ENCODE peak calls at places on chromosomes 7 and 10, in seven cellular contexts. E, R, N, T, C, F and B are unnamed samples.

GRCh38 chr7:93910076-93910994 is 4.0 kb downstream of the GNGT1 start:
- DNase-seq in E (no peak), R (no peak), N (no peak), T (no peak), C (no peak), F (no peak), B (no peak)

GRCh38 chr7:92621026-92621540 is 30.9 kb upstream of the FAM133B start:
- DNase-seq in E (peak), R (peak), N (no peak), T (peak), C (peak), F (peak), B (no peak)

GRCh38 chr10:81135851-81136250 is 598.1 kb downstream of the SH2D4B start:
- DNase-seq in E (no peak), R (no peak), N (no peak), T (no peak), C (peak), F (no peak), B (no peak)

GRCh38 chr10:104387130-104387888 is 33.7 kb downstream of the CFAP58 start:
- DNase-seq in E (no peak), R (no peak), N (no peak), T (peak), C (no peak), F (no peak), B (no peak)

GRCh38 chr10:74078037-74078436 is 72.6 kb downstream of the AP3M1 start:
- DNase-seq in E (peak), R (no peak), N (no peak), T (no peak), C (no peak), F (no peak), B (no peak)

GRCh38 chr7:105589221-105590077 is 8.2 kb upstream of the EFCAB10 start:
- DNase-seq in E (peak), R (peak), N (no peak), T (peak), C (peak), F (peak), B (no peak)

GRCh38 chr10:117797286-117797685 is 249.5 kb downstream of the RAB11FIP2 start:
- DNase-seq in E (no peak), R (no peak), N (no peak), T (no peak), C (no peak), F (no peak), B (no peak)

GRCh38 chr7:130157700-130158099 is 47.5 kb downstream of the TMEM209 start:
- DNase-seq in E (no peak), R (no peak), N (no peak), T (no peak), C (no peak), F (no peak), B (no peak)

GRCh38 chr10:79070611-79071534 is 2.1 kb downstream of the ZMIZ1 start:
- DNase-seq in E (peak), R (peak), N (peak), T (peak), C (no peak), F (peak), B (peak)

GRCh38 chr7:119756687-119757086 is 516.3 kb upstream of the KCND2 start:
- DNase-seq in E (no peak), R (no peak), N (no peak), T (no peak), C (no peak), F (no peak), B (no peak)

GRCh38 chr7:118183254-118183585 is 744 bp upstream of the LSM8 start:
- DNase-seq in E (no peak), R (no peak), N (no peak), T (peak), C (no peak), F (no peak), B (no peak)

GRCh38 chr7:87628780-87629569 is 777 bp downstream of the RUNDC3B start:
- DNase-seq in E (no peak), R (peak), N (no peak), T (peak), C (peak), F (no peak), B (no peak)

GRCh38 chr7:99238558-99239341 is 30.8 kb upstream of the KPNA7 start:
- DNase-seq in E (no peak), R (no peak), N (no peak), T (no peak), C (no peak), F (no peak), B (no peak)

GRCh38 chr7:141079223-141079622 is 5.4 kb downstream of the TMEM178B start:
- DNase-seq in E (no peak), R (no peak), N (no peak), T (no peak), C (no peak), F (no peak), B (no peak)

GRCh38 chr10:21518629-21519321 is 6.7 kb downstream of the SKIDA1 start:
- DNase-seq in E (no peak), R (no peak), N (no peak), T (peak), C (no peak), F (no peak), B (no peak)

GRCh38 chr10:3115685-3116084 is 48.3 kb downstream of the PFKP start:
- DNase-seq in E (no peak), R (no peak), N (no peak), T (no peak), C (no peak), F (no peak), B (no peak)

GRCh38 chr10:121406823-121407545 is 191.3 kb downstream of the FGFR2 start:
- DNase-seq in E (no peak), R (no peak), N (no peak), T (peak), C (no peak), F (no peak), B (no peak)

GRCh38 chr7:2487586-2488271 is 11.5 kb upstream of the GRIFIN start:
- DNase-seq in E (no peak), R (no peak), N (no peak), T (no peak), C (no peak), F (peak), B (no peak)

GRCh38 chr10:62959553-62959952 is 143.4 kb upstream of the EGR2 start:
- DNase-seq in E (peak), R (no peak), N (no peak), T (peak), C (no peak), F (no peak), B (no peak)

GRCh38 chr7:152097330-152097729 is 71.9 kb downstream of the GALNT11 start:
- DNase-seq in E (no peak), R (no peak), N (no peak), T (no peak), C (no peak), F (no peak), B (no peak)

GRCh38 chr7:30657131-30657530 is 25.1 kb downstream of the CRHR2 start:
- DNase-seq in E (no peak), R (no peak), N (no peak), T (no peak), C (no peak), F (no peak), B (peak)

GRCh38 chr10:59945590-59945989 is 39.2 kb upstream of the CCDC6 start:
- DNase-seq in E (no peak), R (no peak), N (no peak), T (no peak), C (no peak), F (no peak), B (no peak)

GRCh38 chr10:11210211-11210922 is 192.7 kb downstream of the CELF2 start:
- DNase-seq in E (no peak), R (no peak), N (no peak), T (no peak), C (no peak), F (no peak), B (no peak)

GRCh38 chr10:62690703-62691102 is 113.8 kb upstream of the ADO start:
- DNase-seq in E (no peak), R (peak), N (no peak), T (no peak), C (no peak), F (no peak), B (no peak)

GRCh38 chr7:2606539-2606936 is 25.2 kb upstream of the TTYH3 start:
- DNase-seq in E (no peak), R (no peak), N (no peak), T (no peak), C (no peak), F (peak), B (no peak)

GRCh38 chr7:30656006-30656575 is 26.2 kb downstream of the CRHR2 start:
- DNase-seq in E (no peak), R (no peak), N (no peak), T (no peak), C (no peak), F (no peak), B (peak)

GRCh38 chr10:11209810-11210141 is 192.1 kb downstream of the CELF2 start:
- DNase-seq in E (no peak), R (no peak), N (no peak), T (no peak), C (peak), F (no peak), B (no peak)

GRCh38 chr7:30744075-30744417 is 7.9 kb upstream of the INMT start:
- DNase-seq in E (no peak), R (no peak), N (no peak), T (no peak), C (no peak), F (no peak), B (no peak)

GRCh38 chr7:134669845-134670373 is 23.3 kb downstream of the BPGM start:
- DNase-seq in E (peak), R (no peak), N (no peak), T (peak), C (no peak), F (no peak), B (no peak)

GRCh38 chr10:44853148-44853734 is 57.9 kb upstream of the TMEM72 start:
- DNase-seq in E (no peak), R (no peak), N (no peak), T (no peak), C (no peak), F (no peak), B (no peak)

GRCh38 chr7:24757799-24758275 is 573 bp upstream of the GSDME start:
- DNase-seq in E (peak), R (no peak), N (no peak), T (peak), C (peak), F (no peak), B (no peak)
- TF ChIP-seq CTCF in E (no peak), R (no peak), N (no peak), T (peak), C (peak), F (no peak), B (no peak)

DNA sequence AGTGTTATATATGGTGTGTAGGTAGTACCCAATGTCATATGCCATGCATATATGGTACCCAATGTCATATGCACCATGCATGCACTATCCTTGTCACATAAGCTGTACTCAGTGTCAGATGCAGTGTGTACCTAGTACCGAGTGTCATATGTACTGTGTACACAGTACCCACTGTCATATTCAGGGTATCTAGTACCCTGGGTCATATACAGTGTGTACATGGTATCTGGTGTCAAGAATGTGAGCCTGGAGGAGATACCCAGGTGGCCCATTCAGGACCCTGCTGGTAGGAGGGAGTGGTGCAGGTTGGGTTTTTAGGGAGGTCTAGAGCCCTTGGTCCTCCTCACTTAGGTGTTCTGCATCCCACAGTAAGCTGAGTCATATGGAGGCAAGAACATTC is 1.8 kb downstream of the ZMYND11 start:
- DNase-seq in E (peak), R (peak), N (no peak), T (peak), C (peak), F (no peak), B (no peak)
- TF ChIP-seq CTCF in E (peak), R (peak), N (no peak), T (peak), C (peak), F (peak), B (peak)

DNA sequence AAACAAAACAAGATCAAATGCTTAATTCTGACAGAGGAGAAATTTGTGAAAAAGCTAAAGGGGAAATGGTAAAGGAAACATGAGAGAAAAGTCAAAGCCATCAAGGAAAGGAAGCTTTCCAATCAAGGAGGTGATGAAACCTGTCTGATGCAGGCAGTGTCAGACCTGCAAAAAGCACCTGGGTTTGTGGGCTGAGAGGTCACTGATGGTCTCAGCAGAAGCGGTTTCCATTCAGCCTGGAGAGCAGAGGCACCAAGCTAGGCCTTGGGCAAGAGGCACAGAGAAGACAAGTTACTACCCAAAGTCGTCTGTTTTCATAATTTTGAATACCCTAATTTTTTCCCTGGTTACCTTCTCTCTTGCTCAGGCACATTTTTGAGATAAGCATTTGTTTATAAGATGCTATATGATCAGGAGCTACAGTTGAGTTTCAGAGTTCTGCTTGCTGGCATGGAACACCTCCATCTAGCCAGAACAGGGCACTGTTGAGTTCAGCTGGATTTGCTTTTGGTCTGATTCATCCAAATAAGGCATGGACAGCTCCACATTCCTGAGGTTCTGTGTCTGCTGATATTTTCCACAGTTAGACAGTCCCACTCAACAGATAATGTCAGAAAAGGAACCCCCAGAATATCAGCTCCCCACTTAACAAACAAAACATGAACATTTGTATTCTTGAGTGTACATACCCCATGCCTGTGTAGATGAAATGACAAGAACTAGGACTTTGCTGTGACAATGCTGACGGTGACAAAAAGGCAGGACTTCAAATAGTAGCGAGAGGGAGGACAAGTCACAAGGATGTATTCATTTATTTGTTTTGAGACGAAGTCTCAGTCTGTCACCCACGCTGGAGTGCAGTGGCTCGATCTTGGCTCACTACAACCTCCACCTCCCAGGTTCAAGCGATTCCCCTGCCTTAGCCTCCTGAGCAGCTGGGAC is 4.9 kb upstream of the PPIA start:
- DNase-seq in E (peak), R (no peak), N (no peak), T (no peak), C (no peak), F (no peak), B (no peak)
- TF ChIP-seq CTCF in E (peak), R (no peak), N (no peak), T (peak), C (no peak), F (no peak), B (peak)

GRCh38 chr7:76513817-76514799 is 3.8 kb downstream of the UPK3B start:
- DNase-seq in E (no peak), R (no peak), N (no peak), T (peak), C (no peak), F (no peak), B (no peak)

GRCh38 chr7:76514926-76515325 is 4.6 kb downstream of the UPK3B start:
- DNase-seq in E (no peak), R (no peak), N (no peak), T (no peak), C (no peak), F (no peak), B (peak)

GRCh38 chr7:76509931-76510877 is at the start of gene UPK3B:
- DNase-seq in E (no peak), R (peak), N (no peak), T (peak), C (no peak), F (no peak), B (peak)

GRCh38 chr7:76515999-76516443 is 5.7 kb downstream of the UPK3B start:
- DNase-seq in E (peak), R (peak), N (no peak), T (no peak), C (peak), F (peak), B (no peak)

DNA sequence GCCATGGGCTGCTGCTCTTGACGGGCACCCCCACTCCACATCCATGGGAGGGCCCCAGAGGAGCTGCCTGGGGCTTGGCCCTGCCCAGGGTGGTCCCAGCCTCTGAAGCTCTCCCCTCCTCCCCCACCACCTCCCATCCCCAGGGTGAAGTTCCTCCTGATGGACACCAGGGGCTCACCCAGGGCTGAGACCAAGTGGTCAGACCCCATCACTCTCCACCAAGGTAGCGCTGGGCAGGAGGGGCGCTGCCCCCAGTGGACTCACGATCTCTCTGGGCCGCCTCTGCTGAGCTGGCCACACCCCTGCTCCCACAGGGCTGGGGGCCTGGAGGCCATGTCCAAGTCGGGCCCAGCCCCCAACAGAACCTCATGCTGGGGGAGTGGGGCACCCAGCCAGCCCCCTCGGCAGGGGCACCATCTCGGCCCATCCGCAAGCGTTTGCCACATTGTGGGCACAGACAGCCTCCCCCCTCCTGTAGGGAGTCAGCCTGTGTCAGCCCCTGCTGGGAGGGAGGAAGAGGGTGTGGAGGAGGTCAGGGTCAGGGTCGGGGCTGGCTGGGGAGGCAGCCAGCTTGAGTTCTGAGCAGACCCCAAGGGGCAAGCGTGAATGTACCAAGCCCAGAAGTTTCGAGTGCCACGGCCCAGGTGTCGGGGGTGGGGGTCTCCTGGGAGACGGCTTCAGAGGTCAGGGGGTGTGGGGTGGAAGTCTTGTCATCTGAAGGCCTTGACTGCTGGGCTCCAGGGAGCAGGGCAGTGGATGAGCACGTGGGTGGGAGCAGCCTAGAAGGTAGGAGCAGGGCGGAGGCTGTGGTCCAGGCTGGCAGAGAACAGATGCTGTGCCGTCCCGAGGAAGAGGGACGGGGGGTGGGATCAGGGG is 2.8 kb downstream of the UPK3B start:
- DNase-seq in E (no peak), R (peak), N (no peak), T (no peak), C (no peak), F (no peak), B (peak)
- TF ChIP-seq CTCF in E (peak), R (peak), N (peak), T (peak), C (no peak), F (peak), B (peak)

GRCh38 chr7:50208335-50208982 is 96.1 kb upstream of the IKZF1 start:
- DNase-seq in E (no peak), R (no peak), N (no peak), T (no peak), C (no peak), F (no peak), B (no peak)
- TF ChIP-seq CTCF in E (no peak), R (no peak), N (no peak), T (no peak), C (no peak), F (no peak), B (no peak)

DNA sequence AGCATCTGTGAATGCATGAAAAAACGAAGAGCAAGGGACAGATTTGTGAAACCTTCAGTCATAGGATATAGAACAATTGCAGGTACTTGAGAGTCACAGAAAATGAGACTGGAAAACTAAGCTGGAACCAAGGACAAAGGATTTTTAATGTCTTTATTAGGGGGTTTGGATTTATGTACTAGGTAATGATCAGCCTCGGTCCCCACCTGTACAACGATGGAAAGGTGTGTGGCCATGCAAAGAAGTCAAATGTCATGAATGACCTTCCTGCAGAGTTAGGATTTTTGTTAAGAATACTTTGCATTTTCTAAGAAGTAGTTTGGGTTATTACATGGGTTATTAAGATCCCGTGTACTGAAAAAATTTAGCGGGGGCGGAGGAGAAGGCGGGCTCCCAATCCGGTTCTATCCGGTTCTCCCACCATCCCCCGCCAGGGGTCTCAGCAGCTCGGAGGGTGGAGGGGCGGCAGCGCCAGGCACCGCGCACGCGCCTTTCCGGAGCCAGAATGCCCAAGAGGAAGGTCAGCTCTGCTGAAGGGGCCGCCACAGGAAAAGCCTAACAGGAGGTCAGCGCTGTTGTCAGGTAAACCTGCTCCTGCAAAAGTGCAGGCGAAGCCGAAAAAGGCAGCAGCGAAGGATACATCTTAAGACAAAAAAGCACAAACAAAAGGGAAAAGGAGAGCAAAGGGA is 327.5 kb upstream of the PLXDC2 start:
- DNase-seq in E (no peak), R (peak), N (no peak), T (no peak), C (no peak), F (peak), B (peak)
- TF ChIP-seq CTCF in E (peak), R (no peak), N (no peak), T (no peak), C (no peak), F (peak), B (peak)

DNA sequence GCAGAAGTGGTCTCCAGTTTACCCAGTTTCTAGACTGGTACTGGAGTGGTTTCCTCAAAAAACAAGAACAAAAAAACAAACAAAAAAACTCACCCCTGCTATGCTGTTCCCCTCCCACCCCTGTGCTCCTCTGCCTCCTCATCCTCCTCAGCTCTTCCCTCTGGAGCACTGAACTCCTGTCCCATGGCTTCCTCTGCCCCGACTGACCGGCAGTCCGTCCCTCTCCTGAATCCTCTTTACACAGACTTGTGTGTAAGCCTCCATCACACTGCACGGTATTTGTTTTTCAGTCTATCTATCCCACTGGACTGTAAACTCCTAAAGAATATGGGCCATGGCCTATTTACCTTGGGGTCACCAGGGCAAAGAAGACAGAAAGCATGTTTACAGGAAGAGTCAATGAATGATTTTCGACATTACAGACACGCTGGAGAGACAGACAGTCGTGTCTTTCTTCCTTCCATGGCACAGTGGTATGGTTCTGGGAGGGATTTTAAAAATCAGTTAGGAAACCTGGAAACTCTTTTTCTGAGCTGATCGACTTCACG is 265.3 kb downstream of the GLI3 start:
- DNase-seq in E (no peak), R (no peak), N (no peak), T (no peak), C (no peak), F (no peak), B (no peak)
- TF ChIP-seq CTCF in E (no peak), R (no peak), N (no peak), T (no peak), C (no peak), F (no peak), B (no peak)

GRCh38 chr10:124651402-124651887 is 92.7 kb downstream of the FAM53B start:
- DNase-seq in E (no peak), R (no peak), N (no peak), T (no peak), C (no peak), F (no peak), B (no peak)
- TF ChIP-seq CTCF in E (no peak), R (no peak), N (no peak), T (no peak), C (no peak), F (no peak), B (no peak)